ENCODE peak calls at places on chromosomes 2 and 18, in seven cellular contexts. T is endothelial cell of umbilical vein, M is Peyer's patch, P is spleen, I is body of pancreas, R is ovary, U is breast epithelium. W is an unnamed sample. For H3K36me3, the result is how much of the 10 kb centered on the place peaks cover.

GRCh38 chr2:10873790-10874437 is 37.8 kb upstream of the KCNF1 start:
- DNase-seq in T (no peak), M (no peak), P (no peak), I (no peak), R (no peak), U (no peak), W (no peak)

GRCh38 chr2:161223139-161223732 is 63.0 kb downstream of the TANK start:
- DNase-seq in T (peak), M (no peak), P (no peak), I (no peak), R (no peak), U (no peak), W (peak)

GRCh38 chr2:197498937-197499593 is 575 bp downstream of the HSPD1 start:
- DNase-seq in T (peak), M (peak), P (peak), I (peak), R (peak), U (peak), W (peak)

GRCh38 chr2:221572821-221573429 is 821 bp upstream of the EPHA4 start:
- DNase-seq in T (peak), M (peak), P (no peak), I (peak), R (peak), U (peak), W (peak)

GRCh38 chr18:23593720-23594119 is 7.4 kb upstream of the NPC1 start:
- DNase-seq in T (peak), M (no peak), P (no peak), I (no peak), R (no peak), U (no peak), W (no peak)

GRCh38 chr2:156907806-156908205 is 349.7 kb upstream of the GALNT5 start:
- DNase-seq in T (peak), M (no peak), P (no peak), I (no peak), R (no peak), U (no peak), W (no peak)

GRCh38 chr2:164061129-164061746 is 325.4 kb upstream of the FIGN start:
- DNase-seq in T (peak), M (no peak), P (no peak), I (peak), R (no peak), U (no peak), W (no peak)

GRCh38 chr2:193743089-193743488 is 1548.4 kb upstream of the TMEFF2 start:
- DNase-seq in T (no peak), M (no peak), P (no peak), I (no peak), R (no peak), U (no peak), W (no peak)

GRCh38 chr2:161371869-161372268 is 44.2 kb upstream of the TBR1 start:
- DNase-seq in T (no peak), M (no peak), P (no peak), I (no peak), R (no peak), U (no peak), W (no peak)

GRCh38 chr2:177335917-177336450 is 56.6 kb upstream of the AGPS start:
- DNase-seq in T (peak), M (no peak), P (no peak), I (no peak), R (no peak), U (no peak), W (no peak)

GRCh38 chr18:3194947-3195612 is 24.7 kb downstream of the MYOM1 start:
- DNase-seq in T (no peak), M (no peak), P (no peak), I (no peak), R (no peak), U (no peak), W (no peak)

GRCh38 chr2:237563816-237564215 is 2.6 kb upstream of the PRLH start:
- DNase-seq in T (peak), M (peak), P (peak), I (peak), R (peak), U (no peak), W (no peak)

GRCh38 chr2:179129574-179130238 is 79.8 kb upstream of the CCDC141 start:
- DNase-seq in T (peak), M (no peak), P (no peak), I (no peak), R (no peak), U (no peak), W (no peak)
- TF ChIP-seq CTCF in T (peak), M (peak), P (peak), I (peak), R (no peak), U (no peak), W (peak)

DNA sequence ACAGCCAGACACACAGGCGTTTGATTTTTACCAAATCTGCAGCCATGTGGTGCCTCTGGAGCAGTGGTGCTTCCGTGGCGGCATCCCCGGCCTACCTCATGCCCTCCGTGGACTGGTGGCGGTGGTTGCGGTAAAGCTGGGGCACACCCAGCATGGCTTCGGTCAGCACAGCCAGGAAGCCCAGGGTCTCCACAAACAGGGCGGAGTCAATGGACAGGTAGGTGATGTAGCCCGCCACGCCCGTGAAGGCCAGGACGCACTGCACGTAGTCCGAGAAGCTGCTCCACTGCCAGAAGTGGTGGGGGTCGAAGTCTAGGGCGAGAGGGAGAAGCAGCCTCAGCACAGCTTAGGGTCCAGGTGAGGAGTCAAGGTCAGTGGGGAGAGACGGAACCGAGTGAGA is 32.4 kb downstream of the SLC66A2 start:
- DNase-seq in T (no peak), M (peak), P (peak), I (no peak), R (peak), U (peak), W (peak)
- H3K36me3 ChIP-seq in T (under half), M (under half), P (half or more), I (under half), R (under half), U (under half), W (under half)

GRCh38 chr2:69309336-69310048 is 77.5 kb downstream of the GFPT1 start:
- DNase-seq in T (peak), M (peak), P (no peak), I (peak), R (peak), U (peak), W (no peak)
- TF ChIP-seq POLR2A in T (no peak), M (no peak), P (no peak), I (no peak), R (no peak), U (no peak), W (no peak)

GRCh38 chr2:48566582-48566981 is 36.6 kb downstream of the STON1 start:
- DNase-seq in T (no peak), M (no peak), P (no peak), I (no peak), R (no peak), U (no peak), W (no peak)
- TF ChIP-seq CTCF in T (peak), M (no peak), P (no peak), I (peak), R (no peak), U (peak), W (no peak)

DNA sequence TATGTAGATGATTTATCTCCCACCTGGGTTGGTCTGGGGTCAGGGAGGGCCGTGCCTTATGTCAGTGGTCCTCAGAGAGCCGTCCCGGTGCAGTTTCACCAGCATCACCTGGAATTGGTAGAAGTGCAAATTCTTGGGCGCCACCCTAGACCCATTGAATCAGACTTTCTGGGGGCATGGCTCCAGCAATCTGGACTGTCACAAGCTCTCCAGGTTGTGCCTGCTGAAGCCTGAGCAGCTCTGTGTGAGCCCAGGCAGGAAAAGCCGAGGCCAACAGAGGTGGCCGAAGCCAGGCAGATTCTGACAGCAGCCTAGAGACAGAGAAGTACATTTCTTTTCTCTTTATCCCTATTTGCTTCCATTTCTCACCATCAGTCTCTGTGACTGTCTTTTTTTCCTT is 98.4 kb upstream of the SEC11C start:
- DNase-seq in T (no peak), M (no peak), P (peak), I (no peak), R (no peak), U (no peak), W (no peak)
- H3K36me3 ChIP-seq in T (under half), M (under half), P (under half), I (under half), R (under half), U (under half), W (under half)

DNA sequence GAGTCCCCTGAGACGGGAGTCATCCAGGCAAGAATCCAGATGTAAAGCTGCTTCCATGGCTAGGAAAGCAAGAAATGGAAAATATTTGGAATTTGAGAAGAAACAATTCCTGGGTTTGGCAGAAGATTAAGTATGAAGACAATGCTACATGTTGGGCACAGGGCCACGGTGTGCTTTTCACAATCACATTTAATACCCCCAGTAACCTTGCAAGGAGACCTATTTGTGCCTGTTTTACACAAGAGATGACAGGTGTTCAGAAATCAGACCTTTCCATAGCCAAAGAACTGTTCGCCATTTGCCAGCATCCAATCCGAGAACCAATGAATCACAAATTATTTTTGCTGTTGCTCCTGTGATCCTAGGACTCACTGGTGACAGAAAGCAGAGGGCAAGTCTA is 50.5 kb downstream of the KCTD1 start:
- DNase-seq in T (no peak), M (no peak), P (no peak), I (no peak), R (no peak), U (no peak), W (no peak)
- TF ChIP-seq POLR2A in T (no peak), M (no peak), P (no peak), I (no peak), R (no peak), U (no peak), W (no peak)

GRCh38 chr2:7725132-7725849 is 808.1 kb downstream of the RNF144A start:
- DNase-seq in T (no peak), M (no peak), P (no peak), I (no peak), R (peak), U (no peak), W (no peak)
- TF ChIP-seq CTCF in T (no peak), M (no peak), P (peak), I (peak), R (no peak), U (no peak), W (no peak)

DNA sequence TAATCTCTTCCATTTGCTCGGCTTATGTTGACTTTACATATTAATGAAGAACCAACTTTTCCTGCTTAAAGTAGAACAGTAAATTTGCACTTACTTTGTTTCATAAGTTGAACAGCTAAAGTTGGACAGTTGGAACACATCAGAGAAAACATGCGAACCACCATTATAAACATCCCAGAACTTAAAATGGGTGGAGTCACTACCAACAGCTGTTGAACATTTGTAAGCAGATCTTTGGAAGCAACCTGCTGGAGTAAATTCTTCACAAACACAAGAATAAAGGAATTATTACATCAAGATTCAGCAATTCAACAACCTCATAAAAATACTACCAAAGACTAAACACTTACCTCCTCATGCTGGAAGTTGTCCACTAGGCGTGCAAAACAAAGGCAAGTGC is 96.4 kb upstream of the DNER start:
- DNase-seq in T (no peak), M (no peak), P (no peak), I (no peak), R (no peak), U (no peak), W (no peak)
- H3K36me3 ChIP-seq in T (under half), M (under half), P (half or more), I (under half), R (under half), U (under half), W (under half)

GRCh38 chr18:44514766-44515165 is 165.9 kb upstream of the SETBP1 start:
- DNase-seq in T (no peak), M (no peak), P (no peak), I (no peak), R (no peak), U (no peak), W (no peak)

GRCh38 chr18:44520981-44521672 is 159.6 kb upstream of the SETBP1 start:
- DNase-seq in T (peak), M (no peak), P (no peak), I (no peak), R (no peak), U (no peak), W (no peak)

GRCh38 chr18:44521673-44522032 is 159.0 kb upstream of the SETBP1 start:
- DNase-seq in T (no peak), M (no peak), P (no peak), I (no peak), R (no peak), U (no peak), W (no peak)

GRCh38 chr18:44518091-44518490 is 162.6 kb upstream of the SETBP1 start:
- DNase-seq in T (no peak), M (no peak), P (no peak), I (no peak), R (no peak), U (no peak), W (no peak)

DNA sequence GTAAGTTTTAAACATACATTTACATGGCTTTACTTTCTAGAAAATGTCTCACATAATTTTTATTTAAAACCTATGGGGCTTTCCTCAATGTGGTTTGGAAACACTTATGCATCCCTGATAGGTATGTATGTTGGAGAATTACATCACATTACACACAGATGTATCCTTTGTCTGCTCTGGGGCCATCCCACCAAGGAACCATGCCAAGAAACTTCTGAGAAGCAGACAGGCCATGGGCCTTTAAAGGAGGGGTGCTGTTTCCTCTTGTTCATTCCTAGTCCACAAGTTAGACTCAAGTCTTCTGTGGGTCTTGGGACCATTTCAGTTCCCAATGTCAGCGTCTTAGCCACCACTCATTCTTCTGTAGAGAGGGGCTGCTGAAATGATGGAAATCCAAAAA is 162.0 kb upstream of the SETBP1 start:
- DNase-seq in T (peak), M (no peak), P (no peak), I (no peak), R (no peak), U (no peak), W (no peak)
- TF ChIP-seq POLR2A in T (no peak), M (no peak), P (no peak), I (no peak), R (no peak), U (no peak), W (no peak)

GRCh38 chr2:4763009-4763408 is 929.2 kb upstream of the SOX11 start:
- DNase-seq in T (peak), M (no peak), P (no peak), I (peak), R (no peak), U (no peak), W (peak)
- TF ChIP-seq CTCF in T (peak), M (no peak), P (peak), I (peak), R (no peak), U (no peak), W (no peak)

W was measured in prostate gland.